ENCODE peak calls at places on chromosome 9, in four cellular contexts. One of them, this sample, is unnamed.
A peak's percentile ranks its signal among the peaks of the same experiment; 100 is the strongest.

GRCh38 chr9:80797427-80797825 is 891.9 kb downstream of the TLE1 start:
- DNase-seq in bronchial epithelial cell: no peak
- DNase-seq in stomach: no peak
- DNase-seq in suprapubic skin: no peak
- DNase-seq in this sample: no peak

GRCh38 chr9:131320031-131320685 is 30.6 kb downstream of the PLPP7 start:
- DNase-seq in bronchial epithelial cell: no peak
- DNase-seq in stomach: no peak
- DNase-seq in suprapubic skin: peak; percentile 53
- DNase-seq in this sample: no peak

GRCh38 chr9:21326526-21327139 is 8.6 kb downstream of the KLHL9 start:
- DNase-seq in bronchial epithelial cell: peak; percentile 56
- DNase-seq in stomach: no peak
- DNase-seq in suprapubic skin: no peak
- DNase-seq in this sample: no peak

GRCh38 chr9:38434365-38434764 is 10.1 kb upstream of the IGFBPL1 start:
- DNase-seq in bronchial epithelial cell: no peak
- DNase-seq in stomach: no peak
- DNase-seq in suprapubic skin: no peak
- DNase-seq in this sample: no peak

GRCh38 chr9:130137870-130138653 is 34.1 kb upstream of the NCS1 start:
- DNase-seq in bronchial epithelial cell: peak; percentile 98
- DNase-seq in stomach: no peak
- DNase-seq in suprapubic skin: no peak
- DNase-seq in this sample: peak; percentile 85

GRCh38 chr9:74942801-74943200 is 9.9 kb downstream of the C9orf40 start:
- DNase-seq in bronchial epithelial cell: peak; percentile 19
- DNase-seq in stomach: no peak
- DNase-seq in suprapubic skin: no peak
- DNase-seq in this sample: no peak

GRCh38 chr9:114059047-114059803 is 18.9 kb downstream of the AMBP start:
- DNase-seq in bronchial epithelial cell: no peak
- DNase-seq in stomach: no peak
- DNase-seq in suprapubic skin: no peak
- DNase-seq in this sample: no peak

GRCh38 chr9:68685770-68686169 is 19.3 kb upstream of the PIP5K1B start:
- DNase-seq in bronchial epithelial cell: peak; percentile 13
- DNase-seq in stomach: peak; percentile 53
- DNase-seq in suprapubic skin: no peak
- DNase-seq in this sample: no peak

GRCh38 chr9:76729980-76730737 is 34.1 kb upstream of the PCA3 start:
- DNase-seq in bronchial epithelial cell: no peak
- DNase-seq in stomach: no peak
- DNase-seq in suprapubic skin: no peak
- DNase-seq in this sample: no peak

GRCh38 chr9:120412425-120412951 is 167.5 kb downstream of the CDK5RAP2 start:
- DNase-seq in bronchial epithelial cell: peak; percentile 54
- DNase-seq in stomach: no peak
- DNase-seq in suprapubic skin: no peak
- DNase-seq in this sample: peak; percentile 62

GRCh38 chr9:18569941-18570630 is 96.1 kb downstream of the ADAMTSL1 start:
- DNase-seq in bronchial epithelial cell: peak; percentile 45
- DNase-seq in stomach: no peak
- DNase-seq in suprapubic skin: no peak
- DNase-seq in this sample: no peak

GRCh38 chr9:18568969-18569368 is 95.0 kb downstream of the ADAMTSL1 start:
- DNase-seq in bronchial epithelial cell: no peak
- DNase-seq in stomach: no peak
- DNase-seq in suprapubic skin: no peak
- DNase-seq in this sample: peak; percentile 5

GRCh38 chr9:18573157-18573556 is 99.2 kb downstream of the ADAMTSL1 start:
- DNase-seq in bronchial epithelial cell: no peak
- DNase-seq in stomach: no peak
- DNase-seq in suprapubic skin: no peak
- DNase-seq in this sample: no peak
- H3K4me3 ChIP-seq in bronchial epithelial cell: no peak overlapping the region
- H3K4me3 ChIP-seq in stomach: no peak overlapping the region
- H3K4me3 ChIP-seq in suprapubic skin: no peak overlapping the region
- H3K4me3 ChIP-seq in this sample: no peak overlapping the region

DNA sequence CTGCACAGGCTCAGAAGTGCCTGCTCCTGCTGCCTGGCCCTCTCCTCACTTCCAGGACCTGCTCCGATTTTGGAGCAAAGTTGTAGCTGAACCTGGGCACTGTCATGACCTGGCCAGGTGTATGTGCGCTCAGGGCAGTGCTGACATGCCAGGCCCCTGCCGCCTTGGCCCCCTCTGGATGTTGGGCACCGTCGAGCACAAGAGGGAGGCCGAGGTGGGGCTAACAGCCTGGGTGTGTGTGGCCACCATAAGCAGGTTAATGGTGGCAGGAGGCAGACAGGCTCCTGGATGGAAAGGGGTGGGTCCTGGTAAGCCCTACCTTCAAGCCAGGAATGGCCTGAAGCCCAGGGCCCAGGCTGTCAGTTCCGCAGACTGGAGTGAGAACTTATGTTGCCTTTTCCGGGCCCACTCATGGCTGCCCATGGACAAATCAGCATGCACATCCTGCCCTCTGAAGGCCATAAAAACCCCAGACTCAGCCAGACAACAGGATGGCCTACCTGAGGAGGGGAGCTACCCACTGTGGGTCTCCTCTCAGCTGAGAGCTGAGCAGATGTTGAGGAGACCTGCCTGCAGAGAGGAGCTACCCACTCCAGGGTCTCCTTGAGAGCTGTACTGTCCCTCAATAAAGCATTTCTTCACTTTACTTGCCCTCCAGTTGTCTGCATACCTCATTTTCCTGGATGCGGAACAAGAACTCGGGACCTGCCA is 66.2 kb downstream of the NACC2 start:
- DNase-seq in bronchial epithelial cell: no peak
- DNase-seq in stomach: no peak
- DNase-seq in suprapubic skin: no peak
- DNase-seq in this sample: no peak
- H3K27me3 ChIP-seq in bronchial epithelial cell: no peaks in the 10 kb centered on the region
- H3K27me3 ChIP-seq in stomach: no peaks in the 10 kb centered on the region
- H3K27me3 ChIP-seq in suprapubic skin: no peaks in the 10 kb centered on the region
- H3K27me3 ChIP-seq in this sample: no peaks in the 10 kb centered on the region

DNA sequence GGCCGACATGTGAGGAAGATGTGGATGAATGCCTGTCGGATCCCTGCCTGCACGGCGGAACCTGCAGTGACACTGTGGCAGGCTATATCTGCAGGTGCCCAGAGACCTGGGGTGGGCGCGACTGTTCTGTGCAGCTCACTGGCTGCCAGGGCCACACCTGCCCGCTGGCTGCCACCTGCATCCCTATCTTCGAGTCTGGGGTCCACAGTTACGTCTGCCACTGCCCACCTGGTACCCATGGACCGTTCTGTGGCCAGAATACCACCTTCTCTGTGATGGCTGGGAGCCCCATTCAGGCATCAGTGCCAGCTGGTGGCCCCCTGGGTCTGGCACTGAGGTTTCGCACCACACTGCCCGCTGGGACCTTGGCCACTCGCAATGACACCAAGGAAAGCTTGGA is 14.1 kb downstream of the CRB2 start:
- DNase-seq in bronchial epithelial cell: no peak
- DNase-seq in stomach: no peak
- DNase-seq in suprapubic skin: no peak
- DNase-seq in this sample: no peak
- H3K36me3 ChIP-seq in bronchial epithelial cell: no peaks in the 10 kb centered on the region
- H3K36me3 ChIP-seq in stomach: no peaks in the 10 kb centered on the region
- H3K36me3 ChIP-seq in suprapubic skin: no peaks in the 10 kb centered on the region
- H3K36me3 ChIP-seq in this sample: no peaks in the 10 kb centered on the region

DNA sequence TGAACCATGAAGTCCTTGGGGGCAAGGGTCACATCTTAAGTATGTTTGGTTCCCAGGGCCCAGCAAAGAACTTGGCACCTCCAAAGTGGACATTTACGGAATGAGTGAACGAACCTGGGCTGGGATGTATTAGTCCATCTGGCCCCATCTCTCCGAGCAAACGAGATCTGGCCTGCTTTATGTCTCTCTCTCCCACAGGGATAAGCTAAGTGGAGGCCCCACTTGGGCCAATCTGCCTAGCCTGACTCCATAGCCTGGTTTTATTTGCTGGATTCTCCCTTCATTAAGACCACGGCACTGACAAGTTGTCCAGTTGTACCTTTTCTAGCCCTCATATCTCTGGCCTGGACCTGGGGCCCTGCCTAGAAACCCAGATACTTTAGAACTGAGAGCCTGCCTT is 2.1 kb downstream of the TTLL11 start:
- DNase-seq in bronchial epithelial cell: no peak
- DNase-seq in stomach: no peak
- DNase-seq in suprapubic skin: no peak
- DNase-seq in this sample: no peak
- H3K4me3 ChIP-seq in bronchial epithelial cell: no peak overlapping the region
- H3K4me3 ChIP-seq in stomach: peak overlapping the region; percentile 91
- H3K4me3 ChIP-seq in suprapubic skin: no peak overlapping the region
- H3K4me3 ChIP-seq in this sample: no peak overlapping the region